ENCODE peak calls at places on chromosomes 6 and 20, in six cellular contexts. K is endothelial cell of umbilical vein, I is HS-27A, L is fibroblast of gingiva, E is hepatic stellate cell, F is left ventricle myocardium superior. U is an unnamed sample.

GRCh38 chr6:30129270-30129669 is 6.7 kb upstream of the TRIM40 start:
- DNase-seq in K (no peak), E (no peak), F (no peak), L (no peak), I (no peak), U (no peak)

GRCh38 chr6:147204843-147205311 is 660 bp downstream of the STXBP5 start:
- DNase-seq in K (peak; percentile 29), F (no peak), I (no peak), E (no peak), L (no peak), U (no peak)

GRCh38 chr6:134022650-134023049 is 29.8 kb downstream of the SLC2A12 start:
- DNase-seq in L (no peak), I (no peak), F (no peak), K (no peak), E (no peak), U (no peak)

GRCh38 chr20:14234666-14235295 is 102.6 kb downstream of the FLRT3 start:
- DNase-seq in K (no peak), I (peak; percentile 26), E (peak; percentile 36), F (no peak), L (peak; percentile 29), U (no peak)

GRCh38 chr6:140500864-140501263 is 1126.4 kb upstream of the CITED2 start:
- DNase-seq in I (no peak), L (no peak), E (no peak), F (no peak), K (no peak), U (no peak)

GRCh38 chr20:59770270-59770669 is 163.2 kb downstream of the SYCP2 start:
- DNase-seq in I (no peak), L (no peak), F (no peak), E (no peak), K (no peak), U (no peak)

GRCh38 chr6:25193147-25193864 is 85.9 kb upstream of the CARMIL1 start:
- DNase-seq in E (no peak), K (peak; percentile 96), I (peak; percentile 95), F (no peak), L (peak; percentile 92), U (no peak)

GRCh38 chr6:17289491-17290106 is 8.4 kb downstream of the RBM24 start:
- DNase-seq in I (no peak), K (no peak), L (no peak), E (no peak), F (peak; percentile 78), U (no peak)

GRCh38 chr6:89008299-89008698 is 44.9 kb upstream of the RNGTT start:
- DNase-seq in F (no peak), K (no peak), L (no peak), I (no peak), E (no peak), U (no peak)

GRCh38 chr6:80197474-80197873 is 91.0 kb downstream of the BCKDHB start:
- DNase-seq in F (no peak), E (no peak), L (peak; percentile 91), K (no peak), I (no peak), U (peak; percentile 18)

GRCh38 chr6:133093957-133094356 is 147.2 kb upstream of the EYA4 start:
- DNase-seq in L (no peak), I (no peak), K (no peak), E (no peak), F (no peak), U (no peak)

GRCh38 chr20:37417857-37418501 is 72.0 kb downstream of the SRC start:
- DNase-seq in L (no peak), I (no peak), K (no peak), F (no peak), E (no peak), U (no peak)

GRCh38 chr20:18971574-18971973 is 158.0 kb downstream of the SCP2D1 start:
- DNase-seq in F (no peak), L (no peak), E (no peak), K (no peak), I (no peak), U (no peak)

GRCh38 chr6:129120856-129121255 is 237.9 kb downstream of the LAMA2 start:
- DNase-seq in F (no peak), E (no peak), K (no peak), L (peak; percentile 70), I (no peak), U (no peak)

GRCh38 chr6:119552016-119552415 is 202.5 kb upstream of the MAN1A1 start:
- DNase-seq in I (no peak), K (no peak), E (no peak), F (no peak), L (no peak), U (no peak)